ENCODE peak calls at places on chromosome 21, in six cellular contexts. P is fibroblast of villous mesenchyme, G is neural progenitor cell, I is BE2C, Q is glutamatergic neuron, N is heart left ventricle. E is an unnamed sample.

GRCh38 chr21:38505654-38506523 is 7.6 kb upstream of the ERG start:
- DNase-seq in P (peak; percentile 74), G (peak; percentile 81), N (no peak), Q (no peak), I (peak; percentile 21), E (peak; percentile 34)

GRCh38 chr21:18887922-18888602 is 484.5 kb upstream of the TMPRSS15 start:
- DNase-seq in G (no peak), I (no peak), P (no peak), Q (no peak), N (no peak), E (no peak)

GRCh38 chr21:28781602-28782274 is 210.9 kb downstream of the LTN1 start:
- DNase-seq in Q (no peak), N (no peak), I (peak; percentile 32), P (peak; percentile 57), G (peak; percentile 5), E (no peak)

GRCh38 chr21:46124926-46125845 is 27.3 kb downstream of the COL6A2 start:
- DNase-seq in G (no peak), N (peak; percentile 8), Q (peak; percentile 26), I (peak; percentile 9), P (no peak), E (no peak)

GRCh38 chr21:15065381-15066230 is 806 bp upstream of the NRIP1 start:
- DNase-seq in G (peak; percentile 88), P (peak; percentile 86), N (peak; percentile 85), I (peak; percentile 61), Q (peak; percentile 56), E (peak; percentile 57)

GRCh38 chr21:44998621-44999427 is 59.0 kb downstream of the SLX9 start:
- DNase-seq in N (no peak), I (peak; percentile 9), Q (peak; percentile 8), P (no peak), G (no peak), E (no peak)

GRCh38 chr21:45488839-45489479 is 53.3 kb downstream of the SLC19A1 start:
- DNase-seq in Q (no peak), P (no peak), G (peak; percentile 52), N (no peak), I (no peak), E (no peak)

GRCh38 chr21:14306143-14306907 is 76.6 kb downstream of the HSPA13 start:
- DNase-seq in G (no peak), I (no peak), N (no peak), Q (no peak), P (peak; percentile 6), E (no peak)

GRCh38 chr21:45769896-45770295 is 126.4 kb downstream of the PCBP3 start:
- DNase-seq in P (no peak), Q (no peak), I (no peak), G (no peak), N (no peak), E (no peak)

GRCh38 chr21:45536301-45537081 is 5.7 kb downstream of the SLC19A1 start:
- DNase-seq in I (peak; percentile 7), G (peak; percentile 49), N (no peak), P (no peak), Q (peak; percentile 39), E (no peak)

GRCh38 chr21:45590726-45591618 is 48.7 kb upstream of the SLC19A1 start:
- DNase-seq in P (no peak), I (peak; percentile 51), N (no peak), Q (no peak), G (no peak), E (no peak)

GRCh38 chr21:16081304-16081703 is 351.5 kb downstream of the USP25 start:
- DNase-seq in N (no peak), Q (no peak), G (no peak), P (no peak), I (no peak), E (no peak)

GRCh38 chr21:46046471-46046870 is 51.4 kb upstream of the COL6A2 start:
- DNase-seq in Q (no peak), N (no peak), G (no peak), I (no peak), P (no peak), E (no peak)

GRCh38 chr21:34865922-34866271 is 183.2 kb downstream of the RUNX1 start:
- DNase-seq in I (no peak), N (no peak), Q (no peak), G (peak; percentile 61), P (no peak), E (no peak)

GRCh38 chr21:26788783-26789182 is 56.4 kb downstream of the ADAMTS1 start:
- DNase-seq in Q (no peak), N (peak; percentile 74), I (no peak), P (no peak), G (no peak), E (no peak)

GRCh38 chr21:35338281-35338680 is 289.2 kb upstream of the RUNX1 start:
- DNase-seq in G (no peak), Q (no peak), I (no peak), N (no peak), P (peak; percentile 58), E (no peak)

GRCh38 chr21:38277501-38278111 is 20.8 kb downstream of the KCNJ15 start:
- DNase-seq in G (no peak), N (no peak), P (peak; percentile 100), I (no peak), Q (no peak), E (peak; percentile 80)

GRCh38 chr21:43269461-43269860 is 100.7 kb downstream of the CRYAA start:
- DNase-seq in Q (no peak), I (peak; percentile 37), G (peak; percentile 42), P (no peak), N (no peak), E (no peak)
- TF ChIP-seq CTCF in Q (no peak), I (peak; percentile 46), G (peak; percentile 44), P (peak; percentile 36), N (no peak), E (peak; percentile 2)

DNA sequence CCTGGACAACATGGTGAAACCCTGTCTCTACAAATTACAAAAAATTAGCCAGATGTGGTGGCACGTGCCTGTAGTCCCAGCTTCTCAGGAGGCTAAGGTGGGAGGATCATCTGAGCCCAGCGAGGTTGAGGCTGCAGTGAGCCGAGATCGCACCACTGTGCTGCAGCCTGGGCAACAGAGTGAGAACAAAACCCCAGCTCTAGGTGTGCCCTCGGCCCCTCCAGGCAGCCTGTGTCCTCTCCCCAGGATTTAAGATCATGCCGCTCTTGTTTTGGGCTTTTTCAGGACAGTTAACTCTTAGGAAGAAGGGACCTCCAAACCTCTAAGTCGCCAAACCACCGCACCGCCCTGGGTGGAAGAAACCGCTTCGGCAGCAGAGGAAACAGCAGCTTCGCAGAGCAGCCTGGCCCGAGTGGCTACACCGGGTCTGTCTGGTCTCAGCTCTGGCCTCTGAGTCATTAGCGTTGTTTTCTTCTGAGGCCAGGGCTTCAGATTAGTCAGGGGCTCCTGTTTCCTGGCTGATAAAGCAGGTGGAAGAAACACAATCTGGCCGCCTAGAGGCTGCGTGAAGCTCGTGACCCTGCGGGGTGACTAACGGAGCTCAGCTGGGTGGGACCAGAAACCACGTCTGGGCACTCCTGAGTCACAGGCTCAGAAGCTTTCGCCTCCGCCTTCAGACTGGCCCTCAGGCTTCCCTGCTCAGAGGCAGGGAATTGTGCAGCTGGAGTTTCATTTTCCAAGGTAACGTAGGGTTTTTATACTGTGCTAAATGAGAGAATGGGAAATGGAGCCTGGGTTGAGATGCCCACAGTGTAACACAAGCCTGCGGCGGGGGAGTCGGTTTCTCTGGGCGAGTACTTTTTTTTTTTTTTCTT is 44.7 kb downstream of the CHAF1B start:
- DNase-seq in Q (peak; percentile 29), N (peak; percentile 71), I (peak; percentile 82), P (peak; percentile 99), G (peak; percentile 68), E (peak; percentile 88)
- TF ChIP-seq CTCF in Q (no peak), N (no peak), I (peak; percentile 29), P (peak; percentile 13), G (peak; percentile 22), E (no peak)

GRCh38 chr21:33198346-33199135 is 31.2 kb upstream of the IFNAR2 start:
- DNase-seq in N (peak; percentile 78), P (peak; percentile 11), G (no peak), I (no peak), Q (no peak), E (no peak)

GRCh38 chr21:33202464-33203363 is 27.0 kb upstream of the IFNAR2 start:
- DNase-seq in Q (no peak), P (no peak), I (no peak), N (no peak), G (no peak), E (no peak)

GRCh38 chr21:33203371-33203724 is 26.4 kb upstream of the IFNAR2 start:
- DNase-seq in G (no peak), I (no peak), P (no peak), Q (no peak), N (no peak), E (no peak)

GRCh38 chr21:33199516-33200217 is 30.1 kb upstream of the IFNAR2 start:
- DNase-seq in Q (peak; percentile 59), I (peak; percentile 78), P (peak; percentile 96), G (peak; percentile 85), N (peak; percentile 86), E (peak; percentile 73)

DNA sequence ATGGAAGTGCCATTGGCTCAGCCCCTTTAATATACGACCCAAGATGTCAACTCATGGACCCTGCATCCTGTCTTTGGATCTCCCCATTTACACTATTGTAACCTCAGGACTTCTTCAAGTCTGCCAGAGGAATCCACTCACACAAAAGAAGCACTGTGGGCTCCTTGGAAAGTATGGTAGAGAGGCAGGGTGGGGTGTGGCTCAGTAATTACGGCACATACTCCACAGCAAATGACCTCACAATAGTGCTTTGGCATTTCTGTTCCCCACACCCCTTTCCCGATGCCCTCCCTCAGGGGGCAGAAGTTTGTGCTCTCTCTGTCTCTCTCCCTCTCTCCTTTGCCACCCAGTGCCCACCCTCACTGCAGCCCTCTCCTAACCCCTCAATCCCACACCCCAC is 27.8 kb upstream of the IFNAR2 start:
- DNase-seq in I (no peak), Q (no peak), N (no peak), P (peak; percentile 14), G (no peak), E (no peak)
- TF ChIP-seq CTCF in I (no peak), Q (no peak), N (no peak), P (no peak), G (no peak), E (no peak)

DNA sequence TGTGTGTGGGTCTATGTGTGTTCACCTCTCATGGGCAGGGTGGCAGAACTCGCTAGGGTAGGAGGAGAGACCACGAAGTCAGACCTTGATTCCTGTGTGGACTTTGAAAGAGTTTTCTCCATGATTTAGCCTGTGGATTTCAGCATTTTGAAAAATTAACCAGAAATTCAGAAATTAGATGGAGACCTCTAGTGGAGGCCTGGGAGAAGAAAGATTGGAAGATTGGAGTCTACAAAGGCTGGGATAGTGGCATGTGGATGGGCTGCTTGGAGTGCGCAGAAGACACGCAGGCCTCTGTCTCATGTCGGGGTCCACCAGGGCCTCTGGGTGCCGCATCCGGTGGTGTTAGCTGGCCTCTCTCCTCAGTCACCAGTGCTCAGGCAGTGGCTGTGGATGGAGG is 18.9 kb upstream of the IGSF5 start:
- DNase-seq in Q (no peak), P (no peak), N (no peak), I (no peak), G (no peak), E (no peak)
- TF ChIP-seq CTCF in Q (no peak), P (no peak), N (no peak), I (peak; percentile 6), G (no peak), E (peak; percentile 3)

GRCh38 chr21:30958737-30959136 is 77.4 kb upstream of the KRTAP11-1 start:
- DNase-seq in G (no peak), N (no peak), Q (no peak), P (no peak), I (no peak), E (no peak)

DNA sequence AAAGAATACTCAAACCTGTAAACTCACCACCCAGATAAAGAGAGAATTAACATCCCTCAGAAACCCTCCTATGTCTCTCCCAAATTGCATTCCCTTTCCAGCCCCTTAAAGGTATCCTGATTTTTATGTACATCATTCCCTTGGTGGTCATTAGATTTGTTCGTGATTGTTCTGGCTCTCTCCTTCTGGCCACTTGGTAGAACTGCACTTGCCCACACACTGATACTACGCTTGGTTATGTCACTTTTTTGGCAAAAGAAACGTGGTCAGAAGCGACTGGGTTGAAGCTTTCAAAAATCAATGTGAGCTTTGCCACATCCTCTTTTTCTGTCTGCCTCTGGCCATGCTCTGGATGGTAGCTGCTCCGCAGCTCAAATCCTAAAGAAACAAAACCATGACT is 76.3 kb downstream of the KRTAP19-8 start:
- DNase-seq in P (no peak), G (peak; percentile 15), N (no peak), I (no peak), Q (no peak), E (no peak)
- TF ChIP-seq CTCF in P (no peak), G (peak; percentile 50), N (no peak), I (peak; percentile 36), Q (peak; percentile 59), E (no peak)